ENCODE peak calls at places on chromosomes 13 and 19, in four cellular contexts. One of them, this sample, is unnamed.

GRCh38 chr13:50075619-50076097 is 60.4 kb downstream of the KCNRG start:
- DNase-seq in BJ: no peak
- DNase-seq in B cell: no peak
- DNase-seq in NCI-H524: peak
- DNase-seq in this sample: no peak

GRCh38 chr19:39100500-39101166 is 16.5 kb downstream of the ACP7 start:
- DNase-seq in BJ: no peak
- DNase-seq in B cell: no peak
- DNase-seq in NCI-H524: no peak
- DNase-seq in this sample: no peak

GRCh38 chr13:31476266-31476665 is 263.1 kb upstream of the RXFP2 start:
- DNase-seq in BJ: peak
- DNase-seq in B cell: no peak
- DNase-seq in NCI-H524: peak
- DNase-seq in this sample: no peak

GRCh38 chr13:113646921-113647340 is 11.1 kb downstream of the ATP4B start:
- DNase-seq in BJ: no peak
- DNase-seq in B cell: no peak
- DNase-seq in NCI-H524: no peak
- DNase-seq in this sample: no peak

GRCh38 chr13:98050041-98050466 is 92.8 kb upstream of the FARP1 start:
- DNase-seq in BJ: no peak
- DNase-seq in B cell: no peak
- DNase-seq in NCI-H524: no peak
- DNase-seq in this sample: no peak

GRCh38 chr13:90800082-90800746 is 547.3 kb upstream of the MIR17HG start:
- DNase-seq in BJ: no peak
- DNase-seq in B cell: no peak
- DNase-seq in NCI-H524: peak
- DNase-seq in this sample: no peak

GRCh38 chr13:45807520-45808099 is 43.9 kb downstream of the SIAH3 start:
- DNase-seq in BJ: no peak
- DNase-seq in B cell: no peak
- DNase-seq in NCI-H524: peak
- DNase-seq in this sample: no peak

GRCh38 chr13:89279374-89279773 is 1608.2 kb downstream of the SLITRK5 start:
- DNase-seq in BJ: no peak
- DNase-seq in B cell: no peak
- DNase-seq in NCI-H524: peak
- DNase-seq in this sample: no peak

GRCh38 chr19:12364391-12365093 is 941 bp downstream of the ZNF442 start:
- DNase-seq in BJ: no peak
- DNase-seq in B cell: no peak
- DNase-seq in NCI-H524: no peak
- DNase-seq in this sample: no peak

GRCh38 chr19:39082745-39083598 is 1.2 kb upstream of the ACP7 start:
- DNase-seq in BJ: no peak
- DNase-seq in B cell: no peak
- DNase-seq in NCI-H524: no peak
- DNase-seq in this sample: no peak

GRCh38 chr13:34750078-34750703 is 191.9 kb upstream of the NBEA start:
- DNase-seq in BJ: no peak
- DNase-seq in B cell: no peak
- DNase-seq in NCI-H524: peak
- DNase-seq in this sample: peak

GRCh38 chr13:62997696-62998095 is 1582.0 kb upstream of the PCDH20 start:
- DNase-seq in BJ: no peak
- DNase-seq in B cell: no peak
- DNase-seq in NCI-H524: no peak
- DNase-seq in this sample: no peak

GRCh38 chr19:7196721-7197168 is 97.5 kb downstream of the INSR start:
- DNase-seq in BJ: no peak
- DNase-seq in B cell: no peak
- DNase-seq in NCI-H524: no peak
- DNase-seq in this sample: no peak

GRCh38 chr13:106567421-106568224 is at the start of gene ARGLU1:
- DNase-seq in BJ: peak
- DNase-seq in B cell: peak
- DNase-seq in NCI-H524: peak
- DNase-seq in this sample: peak

GRCh38 chr19:44476559-44477408 is 23.5 kb downstream of the ZNF180 start:
- DNase-seq in BJ: no peak
- DNase-seq in B cell: no peak
- DNase-seq in NCI-H524: peak
- DNase-seq in this sample: peak